ENCODE peak calls at places on chromosomes 11 and 22, in ten cellular contexts. I is upper lobe of right lung; P is mucosa of descending colon; V is left cardiac atrium; G is heart left ventricle; F is CD4-positive, alpha-beta T cell; T is right cardiac atrium; Q is T-cell; J is body of pancreas; A is activated naive CD8-positive, alpha-beta T cell treated with anti-CD3 and anti-CD28 coated beads, Interleukin-2, amount 50 U/mL, for 24 hours. N is an unnamed sample.

GRCh38 chr22:35299717-35300497 is at the start of gene TOM1:
- ATAC-seq in I (peak; percentile 95), P (peak; percentile 95), V (peak; percentile 98), G (peak; percentile 95), F (peak; percentile 84), T (peak; percentile 98), Q (peak; percentile 95), J (peak; percentile 96), A (peak; percentile 96), N (peak; percentile 98)

GRCh38 chr11:86719781-86720463 is 47.5 kb upstream of the ME3 start:
- ATAC-seq in I (no peak), P (no peak), V (peak; percentile 89), G (no peak), F (no peak), T (no peak), Q (no peak), J (no peak), A (no peak), N (no peak)

GRCh38 chr22:49865156-49865555 is 11.5 kb downstream of the ZBED4 start:
- ATAC-seq in I (no peak), P (no peak), V (no peak), G (no peak), F (no peak), T (no peak), Q (no peak), J (no peak), A (no peak), N (no peak)

GRCh38 chr11:27039873-27040272 is 742 bp upstream of the BBOX1 start:
- ATAC-seq in I (no peak), P (no peak), V (no peak), G (no peak), F (no peak), T (no peak), Q (no peak), J (no peak), A (no peak), N (no peak)

GRCh38 chr11:9972917-9973504 is 309.1 kb downstream of the SWAP70 start:
- ATAC-seq in I (peak; percentile 70), P (peak; percentile 60), V (peak; percentile 78), G (peak; percentile 61), F (no peak), T (peak; percentile 75), Q (peak; percentile 75), J (peak; percentile 68), A (peak; percentile 71), N (no peak)

GRCh38 chr11:105202844-105203548 is 63.4 kb upstream of the CARD18 start:
- ATAC-seq in I (no peak), P (peak; percentile 91), V (no peak), G (no peak), F (no peak), T (no peak), Q (peak; percentile 80), J (peak; percentile 96), A (peak; percentile 80), N (no peak)

GRCh38 chr11:63680842-63681207 is 475 bp upstream of the RTN3 start:
- ATAC-seq in I (no peak), P (no peak), V (peak; percentile 19), G (no peak), F (no peak), T (peak; percentile 3), Q (no peak), J (peak; percentile 0), A (no peak), N (peak; percentile 20)

GRCh38 chr11:93034031-93034430 is 64.6 kb downstream of the MTNR1B start:
- ATAC-seq in I (no peak), P (no peak), V (no peak), G (no peak), F (no peak), T (no peak), Q (no peak), J (no peak), A (no peak), N (no peak)

GRCh38 chr22:19853058-19853878 is 1.4 kb downstream of the GNB1L start:
- ATAC-seq in I (no peak), P (no peak), V (no peak), G (no peak), F (no peak), T (no peak), Q (no peak), J (no peak), A (no peak), N (no peak)

GRCh38 chr11:63560506-63561179 is 2.5 kb downstream of the PLAAT2 start:
- ATAC-seq in I (peak; percentile 88), P (peak; percentile 23), V (peak; percentile 84), G (peak; percentile 29), F (peak; percentile 89), T (peak; percentile 69), Q (peak; percentile 93), J (no peak), A (no peak), N (no peak)

GRCh38 chr11:60935676-60936442 is 11.6 kb downstream of the TMEM132A start:
- ATAC-seq in I (peak; percentile 6), P (peak; percentile 7), V (peak; percentile 12), G (no peak), F (no peak), T (no peak), Q (no peak), J (no peak), A (no peak), N (no peak)

GRCh38 chr11:43521471-43521870 is 159.1 kb upstream of the HSD17B12 start:
- ATAC-seq in I (no peak), P (no peak), V (no peak), G (no peak), F (no peak), T (no peak), Q (no peak), J (no peak), A (no peak), N (no peak)

GRCh38 chr11:130449996-130450419 is 1.6 kb downstream of the ADAMTS15 start:
- ATAC-seq in I (peak; percentile 72), P (peak; percentile 82), V (peak; percentile 72), G (peak; percentile 68), F (no peak), T (peak; percentile 72), Q (no peak), J (peak; percentile 42), A (no peak), N (peak; percentile 80)

GRCh38 chr11:11789735-11790369 is 51.9 kb upstream of the USP47 start:
- ATAC-seq in I (no peak), P (no peak), V (no peak), G (no peak), F (no peak), T (no peak), Q (no peak), J (no peak), A (no peak), N (no peak)

GRCh38 chr11:128334311-128335044 is 252.9 kb downstream of the ETS1 start:
- ATAC-seq in I (peak; percentile 73), P (peak; percentile 43), V (peak; percentile 62), G (peak; percentile 75), F (no peak), T (peak; percentile 75), Q (no peak), J (peak; percentile 40), A (peak; percentile 47), N (peak; percentile 61)

GRCh38 chr11:102762414-102762813 is 18.0 kb downstream of the MMP10 start:
- ATAC-seq in I (no peak), P (no peak), V (no peak), G (no peak), F (no peak), T (no peak), Q (no peak), J (no peak), A (no peak), N (no peak)

GRCh38 chr22:44479662-44480061 is 18.4 kb downstream of the RTL6 start:
- ATAC-seq in I (no peak), P (no peak), V (no peak), G (no peak), F (no peak), T (no peak), Q (no peak), J (no peak), A (no peak), N (no peak)

N was measured in gastroesophageal sphincter.